ENCODE peak calls at places on chromosome X, in four cellular contexts. D is K562, Q is cardiac muscle cell, H is lower lobe of right lung. R is an unnamed sample.

GRCh38 chrX:150990910-150991309 is 7.8 kb downstream of the HMGB3 start:
- DNase-seq in D (no peak), Q (no peak), H (no peak), R (no peak)

GRCh38 chrX:85922821-85923220 is 124.5 kb downstream of the CHM start:
- DNase-seq in D (no peak), Q (no peak), H (no peak), R (no peak)

GRCh38 chrX:70552174-70552704 is 107.6 kb downstream of the DLG3 start:
- DNase-seq in D (no peak), Q (no peak), H (no peak), R (no peak)

GRCh38 chrX:68989865-68990606 is 161.2 kb downstream of the EFNB1 start:
- DNase-seq in D (no peak), Q (peak; percentile 81), H (no peak), R (no peak)

GRCh38 chrX:77087529-77088169 is 359.5 kb upstream of the FGF16 start:
- DNase-seq in D (no peak), Q (no peak), H (no peak), R (no peak)

GRCh38 chrX:19883878-19884277 is 3.5 kb downstream of the SH3KBP1 start:
- DNase-seq in D (no peak), Q (no peak), H (peak; percentile 46), R (no peak)

GRCh38 chrX:20547649-20548051 is 280.9 kb upstream of the RPS6KA3 start:
- DNase-seq in D (no peak), Q (no peak), H (no peak), R (no peak)

GRCh38 chrX:109826954-109827708 is 94.1 kb upstream of the ACSL4 start:
- DNase-seq in D (no peak), Q (no peak), H (no peak), R (no peak)

GRCh38 chrX:63566856-63567255 is 215.7 kb upstream of the SPIN4 start:
- DNase-seq in D (no peak), Q (no peak), H (no peak), R (no peak)

GRCh38 chrX:75038925-75039324 is 113.7 kb upstream of the NEXMIF start:
- DNase-seq in D (peak; percentile 12), Q (peak; percentile 2), H (no peak), R (no peak)

GRCh38 chrX:41933546-41933945 is 10.2 kb upstream of the CASK start:
- DNase-seq in D (peak; percentile 12), Q (no peak), H (no peak), R (no peak)

GRCh38 chrX:11427082-11428033 is 134.1 kb downstream of the AMELX start:
- DNase-seq in D (peak; percentile 87), Q (peak; percentile 6), H (peak; percentile 61), R (no peak)

GRCh38 chrX:71365876-71366673 is at the start of gene TAF1:
- DNase-seq in D (peak; percentile 97), Q (peak; percentile 93), H (peak; percentile 97), R (peak; percentile 90)

GRCh38 chrX:14476169-14476568 is 53.2 kb upstream of the GLRA2 start:
- DNase-seq in D (no peak), Q (no peak), H (no peak), R (no peak)

GRCh38 chrX:132615396-132616131 is 126.7 kb upstream of the MBNL3 start:
- DNase-seq in D (peak; percentile 52), Q (peak; percentile 79), H (peak; percentile 30), R (no peak)

GRCh38 chrX:133859860-133860259 is 125.5 kb downstream of the GPC3 start:
- DNase-seq in D (no peak), Q (no peak), H (no peak), R (no peak)

GRCh38 chrX:154836163-154836562 is 1.7 kb upstream of the SMIM9 start:
- DNase-seq in D (peak; percentile 35), Q (no peak), H (no peak), R (no peak)
- TF ChIP-seq CTCF in D (no peak), Q (no peak), H (no peak), R (no peak)

DNA sequence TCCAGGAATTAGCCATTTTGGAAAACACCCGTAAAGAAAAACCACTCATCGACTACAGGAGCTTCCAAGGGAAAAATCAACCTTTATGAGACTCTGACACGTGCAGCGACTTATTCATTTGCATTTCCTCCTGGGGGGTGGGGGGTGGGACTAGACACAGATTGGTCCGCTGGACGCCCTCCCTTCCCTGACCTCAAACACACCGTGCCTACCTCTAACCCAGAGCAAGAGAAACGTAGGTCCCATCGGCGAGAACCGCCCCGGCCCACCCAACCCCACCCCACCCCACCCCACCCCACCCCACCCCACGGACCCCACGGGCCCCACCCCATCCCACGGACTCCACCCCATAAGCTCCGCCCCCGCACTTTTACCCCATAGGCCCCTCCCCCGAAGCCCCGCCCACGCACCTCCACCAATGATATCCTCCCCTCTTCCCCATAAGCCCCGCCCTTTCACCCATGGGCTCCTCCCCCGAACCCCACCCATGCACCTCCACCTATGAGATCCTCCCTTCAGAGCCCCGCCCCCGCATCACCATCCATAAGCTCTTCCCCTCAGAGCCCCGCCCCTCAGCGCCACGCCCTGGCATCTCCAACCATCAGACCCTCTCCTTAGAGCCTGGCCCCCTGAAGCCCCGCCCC is 1.1 kb downstream of the GTPBP6 start:
- DNase-seq in D (no peak), Q (no peak), H (no peak), R (no peak)
- H3K27ac ChIP-seq in D (peak overlapping the region; percentile 53), Q (peak overlapping the region; percentile 1), H (peak overlapping the region; percentile 92), R (peak overlapping the region; percentile 70)

GRCh38 chrX:37678574-37678973 is 7.0 kb upstream of the XK start:
- DNase-seq in D (no peak), Q (no peak), H (no peak), R (no peak)
- TF ChIP-seq CTCF in D (no peak), Q (no peak), H (no peak), R (no peak)

GRCh38 chrX:64843224-64843623 is 133.0 kb downstream of the ZC4H2 start:
- DNase-seq in D (no peak), Q (no peak), H (no peak), R (no peak)
- H3K27ac ChIP-seq in D (no peak overlapping the region), Q (no peak overlapping the region), H (no peak overlapping the region), R (no peak overlapping the region)

GRCh38 chrX:78513996-78514745 is 145.0 kb downstream of the RTL3 start:
- DNase-seq in D (no peak), Q (no peak), H (no peak), R (no peak)

GRCh38 chrX:78517124-78517523 is 142.0 kb downstream of the RTL3 start:
- DNase-seq in D (no peak), Q (no peak), H (no peak), R (no peak)

GRCh38 chrX:78514852-78515251 is 144.3 kb downstream of the RTL3 start:
- DNase-seq in D (no peak), Q (peak; percentile 56), H (no peak), R (no peak)
- TF ChIP-seq CTCF in D (no peak), Q (peak; percentile 8), H (peak; percentile 22), R (no peak)

GRCh38 chrX:155881158-155881993 is at the start of gene VAMP7:
- DNase-seq in D (peak; percentile 95), Q (peak; percentile 90), H (peak; percentile 92), R (peak; percentile 87)
- H3K27ac ChIP-seq in D (peak within 1 kb of the TSS; percentile 97), Q (no peak within 1 kb of the TSS), H (peak within 1 kb of the TSS; percentile 84), R (no peak within 1 kb of the TSS)

R was measured in RWPE2.